ENCODE peak calls at places on chromosomes 2 and 18, in nine cellular contexts. O, B, C, Z, R, V, K, E and W are unnamed samples.

GRCh38 chr2:240135706-240136012 is 446 bp downstream of the COPS9 start:
- DNase-seq in B (no peak), O (no peak), Z (no peak), K (no peak), R (no peak), V (no peak), C (no peak), E (no peak), W (no peak)

GRCh38 chr18:59142274-59142673 is 2.6 kb downstream of the SEC11C start:
- DNase-seq in K (no peak), R (no peak), V (no peak), E (no peak), B (no peak), C (no peak), O (no peak), Z (no peak), W (no peak)

GRCh38 chr2:212147921-212148513 is 390.6 kb downstream of the ERBB4 start:
- DNase-seq in R (no peak), K (no peak), V (no peak), B (no peak), C (peak), E (peak), O (no peak), Z (no peak), W (no peak)

GRCh38 chr2:240205348-240205747 is 64.9 kb upstream of the OTOS start:
- DNase-seq in K (peak), V (peak), E (peak), R (no peak), Z (no peak), O (no peak), B (no peak), C (no peak), W (peak)

GRCh38 chr2:171436307-171436706 is 2.3 kb downstream of the DCAF17 start:
- DNase-seq in C (no peak), K (peak), V (no peak), B (no peak), E (peak), O (no peak), Z (no peak), R (no peak), W (peak)

GRCh38 chr2:44802409-44803099 is 138.9 kb upstream of the SIX3 start:
- DNase-seq in O (no peak), Z (no peak), E (no peak), R (no peak), K (no peak), V (no peak), C (peak), B (no peak), W (no peak)

GRCh38 chr2:201852462-201852861 is 46.1 kb downstream of the CDK15 start:
- DNase-seq in V (no peak), C (no peak), R (no peak), B (no peak), Z (no peak), O (no peak), E (no peak), K (no peak), W (no peak)

GRCh38 chr2:140178224-140178623 is 1398.0 kb upstream of the NXPH2 start:
- DNase-seq in Z (no peak), K (no peak), C (peak), V (no peak), B (no peak), O (no peak), E (peak), R (no peak), W (no peak)

GRCh38 chr18:37554399-37554787 is 11.2 kb downstream of the CELF4 start:
- DNase-seq in C (no peak), Z (no peak), B (no peak), V (peak), R (no peak), E (no peak), O (no peak), K (no peak), W (no peak)

GRCh38 chr2:184830531-184830930 is 232.2 kb downstream of the ZNF804A start:
- DNase-seq in K (no peak), Z (no peak), O (no peak), R (no peak), V (no peak), E (no peak), C (no peak), B (no peak), W (no peak)

GRCh38 chr2:27237341-27237945 is 20.3 kb downstream of the CAD start:
- DNase-seq in V (no peak), B (no peak), K (no peak), Z (no peak), E (no peak), O (no peak), R (no peak), C (no peak), W (no peak)

GRCh38 chr2:19971691-19972090 is 18.2 kb downstream of the WDR35 start:
- DNase-seq in R (no peak), E (no peak), C (peak), Z (no peak), O (no peak), B (no peak), K (no peak), V (no peak), W (no peak)

GRCh38 chr2:239978381-239978780 is 46.8 kb downstream of the NDUFA10 start:
- DNase-seq in B (no peak), K (no peak), E (no peak), Z (no peak), V (no peak), C (no peak), R (no peak), O (no peak), W (no peak)

GRCh38 chr2:181203412-181203811 is 223.0 kb downstream of the UBE2E3 start:
- DNase-seq in C (peak), V (no peak), K (peak), B (no peak), E (peak), R (no peak), O (no peak), Z (no peak), W (peak)

GRCh38 chr2:101808006-101808562 is 110.6 kb downstream of the MAP4K4 start:
- DNase-seq in O (no peak), B (no peak), V (no peak), K (no peak), E (no peak), R (no peak), C (no peak), Z (no peak), W (no peak)

GRCh38 chr2:101805146-101806088 is 107.9 kb downstream of the MAP4K4 start:
- DNase-seq in K (no peak), Z (no peak), C (peak), O (no peak), B (no peak), R (no peak), E (no peak), V (no peak), W (no peak)

GRCh38 chr2:101806123-101806522 is 108.6 kb downstream of the MAP4K4 start:
- DNase-seq in C (peak), E (peak), B (no peak), V (no peak), Z (no peak), R (no peak), K (no peak), O (no peak), W (no peak)

GRCh38 chr2:101809656-101810055 is 112.1 kb downstream of the MAP4K4 start:
- DNase-seq in E (no peak), Z (no peak), K (no peak), B (no peak), R (no peak), O (no peak), V (no peak), C (no peak), W (no peak)

GRCh38 chr2:101807242-101807641 is 109.7 kb downstream of the MAP4K4 start:
- DNase-seq in V (no peak), E (no peak), R (no peak), B (no peak), O (no peak), Z (no peak), C (no peak), K (no peak), W (no peak)
- H3K27ac ChIP-seq in V (peak), E (no peak), R (no peak), B (peak), O (peak), Z (no peak), C (peak), K (no peak), W (peak)

GRCh38 chr2:163698857-163699256 is 37.0 kb downstream of the FIGN start:
- DNase-seq in B (no peak), R (no peak), E (no peak), Z (no peak), O (no peak), V (no peak), C (peak), K (no peak), W (no peak)

GRCh38 chr2:163697846-163698637 is 37.8 kb downstream of the FIGN start:
- DNase-seq in O (no peak), C (no peak), K (no peak), Z (no peak), R (no peak), E (no peak), B (no peak), V (no peak), W (no peak)

GRCh38 chr2:163701399-163702195 is 34.2 kb downstream of the FIGN start:
- DNase-seq in B (no peak), O (no peak), R (no peak), V (no peak), E (no peak), Z (no peak), C (no peak), K (no peak), W (no peak)

GRCh38 chr2:163708265-163708664 is 27.5 kb downstream of the FIGN start:
- DNase-seq in O (no peak), C (no peak), R (no peak), B (no peak), V (no peak), K (no peak), Z (no peak), E (no peak), W (no peak)

DNA sequence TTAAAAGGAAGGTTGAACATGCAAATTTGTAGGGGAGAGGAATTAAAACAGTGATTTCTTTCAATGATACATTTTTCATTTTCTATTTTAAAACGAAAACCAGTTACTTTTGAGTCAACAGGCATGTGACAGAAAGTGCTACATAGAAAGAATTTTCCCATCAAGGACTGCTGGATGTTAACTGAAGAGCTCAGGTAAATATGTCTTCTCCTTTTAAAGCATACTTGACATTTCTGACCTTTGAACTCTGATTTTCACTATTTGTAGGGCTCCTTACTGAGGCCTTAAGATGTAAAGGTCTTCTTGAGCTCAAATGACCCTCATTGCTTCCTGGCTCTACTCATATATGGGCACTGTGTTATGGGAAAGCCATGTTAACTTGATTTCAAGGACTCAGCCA is 32.4 kb downstream of the FIGN start:
- DNase-seq in E (no peak), R (no peak), C (no peak), O (no peak), Z (no peak), K (no peak), V (no peak), B (no peak), W (no peak)
- H3K27ac ChIP-seq in E (no peak), R (no peak), C (no peak), O (no peak), Z (no peak), K (no peak), V (no peak), B (no peak), W (no peak)

GRCh38 chr2:233982421-233983121 is 65.4 kb downstream of the TRPM8 start:
- DNase-seq in V (no peak), R (no peak), O (no peak), K (no peak), E (peak), Z (no peak), B (no peak), C (no peak), W (peak)

GRCh38 chr2:233981574-233982420 is 64.6 kb downstream of the TRPM8 start:
- DNase-seq in V (no peak), C (no peak), K (no peak), Z (no peak), O (no peak), E (no peak), R (no peak), B (no peak), W (no peak)

GRCh38 chr2:233983445-233983844 is 66.3 kb downstream of the TRPM8 start:
- DNase-seq in B (no peak), O (no peak), R (no peak), C (no peak), V (no peak), E (no peak), K (no peak), Z (no peak), W (no peak)

GRCh38 chr2:233979748-233980147 is 62.6 kb downstream of the TRPM8 start:
- DNase-seq in E (peak), K (no peak), Z (no peak), R (no peak), O (no peak), B (no peak), C (no peak), V (no peak), W (no peak)

DNA sequence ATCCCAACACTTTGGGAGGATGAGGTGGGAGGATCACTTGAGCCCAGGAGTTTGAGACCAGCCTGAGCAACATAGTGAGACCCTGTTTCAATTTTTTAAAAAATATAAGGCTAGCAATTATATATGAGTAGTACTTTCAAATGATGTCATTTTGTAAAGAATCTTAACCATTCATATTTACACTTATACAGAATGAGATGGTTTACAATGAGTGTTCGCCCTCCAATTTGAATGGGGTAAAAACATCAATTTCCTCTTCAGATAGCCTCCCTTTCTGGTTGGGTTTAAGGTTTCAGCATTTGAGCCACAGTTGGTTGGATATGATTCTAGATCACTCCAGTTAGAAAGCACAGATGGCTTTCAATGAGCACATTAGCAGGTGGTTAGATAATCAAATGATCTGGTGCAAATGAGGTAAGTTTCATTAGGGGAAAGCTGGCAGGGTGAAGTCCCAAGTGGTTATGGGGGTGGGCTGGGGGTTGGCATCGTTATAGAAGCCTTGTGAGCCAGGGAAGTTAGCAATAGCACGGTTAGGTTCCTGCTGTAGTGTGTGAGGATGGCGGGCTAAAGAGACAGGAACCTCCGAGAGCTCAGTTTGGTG is 63.9 kb downstream of the TRPM8 start:
- DNase-seq in B (no peak), C (no peak), O (no peak), R (no peak), Z (no peak), E (no peak), V (no peak), K (no peak), W (no peak)
- H3K27ac ChIP-seq in B (no peak), C (no peak), O (peak), R (no peak), Z (no peak), E (no peak), V (no peak), K (peak), W (no peak)

GRCh38 chr2:50895058-50895457 is 136.9 kb downstream of the NRXN1 start:
- DNase-seq in C (no peak), B (no peak), Z (no peak), K (no peak), E (peak), R (no peak), O (no peak), V (no peak), W (peak)
- H3K27ac ChIP-seq in C (no peak), B (no peak), Z (no peak), K (no peak), E (no peak), R (no peak), O (no peak), V (no peak), W (no peak)

GRCh38 chr2:23373666-23374065 is 11.3 kb upstream of the KLHL29 start:
- DNase-seq in Z (no peak), R (no peak), C (no peak), B (no peak), V (no peak), K (no peak), E (no peak), O (no peak), W (no peak)

GRCh38 chr2:23363268-23363667 is 21.7 kb upstream of the KLHL29 start:
- DNase-seq in Z (no peak), C (no peak), B (no peak), O (no peak), V (no peak), E (no peak), R (no peak), K (no peak), W (no peak)

GRCh38 chr2:23366720-23367119 is 18.3 kb upstream of the KLHL29 start:
- DNase-seq in Z (no peak), O (no peak), E (no peak), R (no peak), C (peak), V (no peak), K (no peak), B (no peak), W (no peak)

GRCh38 chr2:23363831-23364230 is 21.1 kb upstream of the KLHL29 start:
- DNase-seq in V (no peak), B (no peak), K (no peak), R (no peak), Z (no peak), E (peak), C (peak), O (no peak), W (no peak)

GRCh38 chr2:23367760-23368159 is 17.2 kb upstream of the KLHL29 start:
- DNase-seq in K (no peak), O (no peak), V (no peak), Z (no peak), C (no peak), R (no peak), B (no peak), E (peak), W (no peak)
- H3K27ac ChIP-seq in K (no peak), O (no peak), V (no peak), Z (no peak), C (no peak), R (no peak), B (no peak), E (no peak), W (peak)

DNA sequence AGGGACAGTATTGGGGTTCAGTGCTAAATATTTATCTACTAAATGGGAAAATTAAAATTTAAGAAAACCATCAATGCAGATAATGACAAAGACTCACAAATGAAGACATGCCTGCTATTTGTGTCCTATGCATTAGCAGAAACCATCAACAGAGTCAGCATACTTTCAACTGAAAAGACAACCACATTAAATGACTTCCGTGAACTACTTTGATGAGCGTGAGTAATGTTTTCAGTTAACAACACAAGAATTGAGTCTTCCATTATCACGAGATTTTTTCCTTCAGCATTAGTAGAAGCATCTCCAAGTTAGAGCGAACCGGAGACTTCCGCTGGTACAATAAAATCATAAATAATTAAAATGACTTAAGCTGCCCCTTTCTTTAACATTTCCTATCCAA is 220.1 kb upstream of the SLC35G4 start:
- DNase-seq in O (no peak), Z (no peak), R (no peak), C (peak), K (no peak), V (no peak), E (no peak), B (no peak), W (no peak)
- H3K27ac ChIP-seq in O (no peak), Z (no peak), R (no peak), C (no peak), K (no peak), V (no peak), E (no peak), B (no peak), W (no peak)

GRCh38 chr18:62715829-62716678 is 713 bp downstream of the PHLPP1 start:
- DNase-seq in Z (peak), C (peak), R (peak), V (no peak), E (peak), O (peak), B (peak), K (no peak), W (no peak)
- H3K27ac ChIP-seq in Z (peak), C (peak), R (peak), V (peak), E (peak), O (peak), B (peak), K (no peak), W (peak)